ENCODE peak calls at places on chromosome 10, in nine cellular contexts. F is A549; O is foreskin fibroblast; K is heart right ventricle; G is stimulated activated CD8-positive, alpha-beta memory T cell treated with anti-CD3 and anti-CD28 coated beads, Interleukin-15, amount 100 ng/mL, for 4 hours; B is T-helper 1 cell; I is ovary; R is stimulated activated CD4-positive, alpha-beta T cell treated with anti-CD3 and anti-CD28 coated beads, Interleukin-1b, Interleukin-23, amount 100 ng/mL, for 1 hour; T is activated naive CD4-positive, alpha-beta T cell treated with anti-CD3 and anti-CD28 coated beads for 36 hours. M is an unnamed sample.

GRCh38 chr10:79459243-79459642 is 13.8 kb upstream of the ZCCHC24 start:
- DNase-seq in F (no peak), O (no peak), K (no peak), G (no peak), B (no peak), I (no peak), R (no peak), T (no peak), M (no peak)

GRCh38 chr10:21637795-21638194 is 103.8 kb downstream of the MLLT10 start:
- DNase-seq in F (no peak), O (no peak), K (no peak), G (no peak), B (no peak), I (no peak), R (no peak), T (no peak), M (peak; percentile 6)

GRCh38 chr10:74738985-74739567 is 87.3 kb upstream of the KAT6B start:
- DNase-seq in F (peak; percentile 17), O (no peak), K (no peak), G (no peak), B (peak; percentile 81), I (no peak), R (no peak), T (peak; percentile 46), M (no peak)

GRCh38 chr10:6621536-6621935 is 41.5 kb upstream of the PRKCQ start:
- DNase-seq in F (no peak), O (peak; percentile 20), K (no peak), G (no peak), B (no peak), I (no peak), R (no peak), T (no peak), M (peak; percentile 13)

GRCh38 chr10:114367676-114368391 is 36.5 kb downstream of the AFAP1L2 start:
- DNase-seq in F (peak; percentile 75), O (no peak), K (no peak), G (no peak), B (no peak), I (peak; percentile 59), R (no peak), T (no peak), M (no peak)

GRCh38 chr10:6721480-6721879 is 141.4 kb upstream of the PRKCQ start:
- DNase-seq in F (peak; percentile 87), O (peak; percentile 98), K (peak; percentile 55), G (no peak), B (no peak), I (no peak), R (no peak), T (no peak), M (no peak)

GRCh38 chr10:5692476-5693358 is 8.1 kb downstream of the TASOR2 start:
- DNase-seq in F (peak; percentile 55), O (no peak), K (peak; percentile 23), G (peak; percentile 64), B (peak; percentile 59), I (peak; percentile 47), R (no peak), T (peak; percentile 77), M (no peak)

GRCh38 chr10:86178401-86179142 is 188.0 kb downstream of the GRID1 start:
- DNase-seq in F (peak; percentile 44), O (no peak), K (no peak), G (no peak), B (no peak), I (no peak), R (no peak), T (no peak), M (peak; percentile 40)

GRCh38 chr10:34299105-34299611 is 515.9 kb downstream of the PARD3 start:
- DNase-seq in F (no peak), O (peak; percentile 28), K (no peak), G (no peak), B (no peak), I (no peak), R (no peak), T (no peak), M (no peak)

GRCh38 chr10:16787361-16787791 is 29.8 kb downstream of the RSU1 start:
- DNase-seq in F (no peak), O (no peak), K (no peak), G (peak; percentile 26), B (peak; percentile 86), I (no peak), R (peak; percentile 26), T (peak; percentile 88), M (no peak)

GRCh38 chr10:7311256-7312178 is 99.3 kb downstream of the SFMBT2 start:
- DNase-seq in F (peak; percentile 94), O (no peak), K (no peak), G (no peak), B (no peak), I (no peak), R (no peak), T (no peak), M (no peak)

GRCh38 chr10:12474727-12475414 is 125.5 kb downstream of the CAMK1D start:
- DNase-seq in F (no peak), O (no peak), K (no peak), G (no peak), B (no peak), I (no peak), R (no peak), T (no peak), M (no peak)

GRCh38 chr10:44463511-44464121 is 78.7 kb upstream of the CXCL12 start:
- DNase-seq in F (no peak), O (peak; percentile 23), K (no peak), G (no peak), B (no peak), I (no peak), R (no peak), T (no peak), M (no peak)

GRCh38 chr10:32446701-32447406 is 914 bp downstream of the CCDC7 start:
- DNase-seq in F (peak; percentile 31), O (no peak), K (no peak), G (no peak), B (peak; percentile 30), I (no peak), R (no peak), T (no peak), M (peak; percentile 0)

GRCh38 chr10:11234857-11235640 is 217.4 kb downstream of the CELF2 start:
- DNase-seq in F (no peak), O (peak; percentile 14), K (no peak), G (no peak), B (no peak), I (no peak), R (no peak), T (no peak), M (no peak)

GRCh38 chr10:80199828-80200227 is 5.5 kb downstream of the ANXA11 start:
- DNase-seq in F (peak; percentile 72), O (peak; percentile 57), K (peak; percentile 80), G (no peak), B (no peak), I (peak; percentile 41), R (no peak), T (no peak), M (no peak)

GRCh38 chr10:94493463-94493862 is 52.1 kb upstream of the HELLS start:
- DNase-seq in F (no peak), O (no peak), K (no peak), G (no peak), B (no peak), I (no peak), R (no peak), T (no peak), M (no peak)

GRCh38 chr10:13882112-13882711 is 295.4 kb downstream of the PRPF18 start:
- DNase-seq in F (peak; percentile 4), O (peak; percentile 97), K (peak; percentile 69), G (no peak), B (no peak), I (no peak), R (no peak), T (no peak), M (peak; percentile 84)

GRCh38 chr10:132450825-132451505 is 54.0 kb downstream of the PWWP2B start:
- DNase-seq in F (no peak), O (no peak), K (no peak), G (no peak), B (no peak), I (no peak), R (no peak), T (no peak), M (no peak)

GRCh38 chr10:70198696-70199466 is 28.6 kb upstream of the SAR1A start:
- DNase-seq in F (no peak), O (no peak), K (no peak), G (no peak), B (no peak), I (no peak), R (no peak), T (peak; percentile 27), M (no peak)

GRCh38 chr10:123392182-123392930 is 238.2 kb downstream of the BUB3 start:
- DNase-seq in F (no peak), O (no peak), K (no peak), G (no peak), B (no peak), I (no peak), R (no peak), T (no peak), M (no peak)

GRCh38 chr10:128125944-128126764 is at the start of gene MKI67:
- DNase-seq in F (peak; percentile 91), O (peak; percentile 84), K (peak; percentile 86), G (peak; percentile 74), B (peak; percentile 96), I (peak; percentile 49), R (peak; percentile 72), T (peak; percentile 95), M (peak; percentile 67)

GRCh38 chr10:101777857-101778145 is 1.9 kb upstream of the FGF8 start:
- DNase-seq in F (peak; percentile 36), O (no peak), K (no peak), G (no peak), B (no peak), I (no peak), R (no peak), T (no peak), M (no peak)

GRCh38 chr10:113854757-113855626 is 531 bp downstream of the NHLRC2 start:
- DNase-seq in F (peak; percentile 62), O (peak; percentile 24), K (peak; percentile 49), G (peak; percentile 32), B (no peak), I (peak; percentile 51), R (no peak), T (peak; percentile 54), M (peak; percentile 8)

GRCh38 chr10:80136134-80136571 is 3.6 kb downstream of the PLAC9 start:
- DNase-seq in F (no peak), O (peak; percentile 93), K (peak; percentile 93), G (no peak), B (no peak), I (peak; percentile 71), R (no peak), T (no peak), M (no peak)

GRCh38 chr10:27446091-27446918 is 57.8 kb upstream of the RAB18 start:
- DNase-seq in F (peak; percentile 31), O (peak; percentile 16), K (no peak), G (no peak), B (peak; percentile 8), I (no peak), R (no peak), T (no peak), M (no peak)

GRCh38 chr10:121702351-121703320 is 104.4 kb upstream of the FGFR2 start:
- DNase-seq in F (peak; percentile 53), O (peak; percentile 10), K (no peak), G (no peak), B (no peak), I (no peak), R (no peak), T (no peak), M (no peak)

GRCh38 chr10:43809211-43809930 is 160.7 kb upstream of the ZNF32 start:
- DNase-seq in F (no peak), O (peak; percentile 89), K (no peak), G (no peak), B (no peak), I (no peak), R (no peak), T (no peak), M (no peak)

GRCh38 chr10:12041766-12042408 is 722 bp downstream of the UPF2 start:
- DNase-seq in F (peak; percentile 28), O (peak; percentile 16), K (no peak), G (no peak), B (peak; percentile 56), I (no peak), R (no peak), T (peak; percentile 61), M (no peak)

GRCh38 chr10:101567165-101568006 is 20.7 kb downstream of the POLL start:
- DNase-seq in F (no peak), O (no peak), K (no peak), G (no peak), B (no peak), I (no peak), R (no peak), T (no peak), M (no peak)

GRCh38 chr10:58971806-58972491 is 204.5 kb upstream of the PHYHIPL start:
- DNase-seq in F (no peak), O (no peak), K (no peak), G (no peak), B (no peak), I (no peak), R (no peak), T (no peak), M (no peak)

M was measured in NT2/D1.